ENCODE peak calls at places on chromosomes 3 and 15, in four cellular contexts. One of them, this sample, is unnamed.

GRCh38 chr3:101479022-101479421 is 34.0 kb downstream of the SENP7 start:
- DNase-seq in transverse colon: no peak
- DNase-seq in prostate gland: no peak
- DNase-seq in thyroid gland: no peak
- DNase-seq in this sample: no peak

GRCh38 chr15:100042558-100042957 is 299.2 kb downstream of the ADAMTS17 start:
- DNase-seq in transverse colon: no peak
- DNase-seq in prostate gland: no peak
- DNase-seq in thyroid gland: no peak
- DNase-seq in this sample: no peak

GRCh38 chr15:38883987-38884386 is 319.4 kb upstream of the RASGRP1 start:
- DNase-seq in transverse colon: no peak
- DNase-seq in prostate gland: no peak
- DNase-seq in thyroid gland: no peak
- DNase-seq in this sample: no peak

GRCh38 chr15:100614336-100614735 is 11.9 kb downstream of the ASB7 start:
- DNase-seq in transverse colon: peak
- DNase-seq in prostate gland: peak
- DNase-seq in thyroid gland: no peak
- DNase-seq in this sample: no peak

GRCh38 chr3:157786618-157787017 is 283.4 kb upstream of the VEPH1 start:
- DNase-seq in transverse colon: no peak
- DNase-seq in prostate gland: no peak
- DNase-seq in thyroid gland: no peak
- DNase-seq in this sample: no peak

GRCh38 chr3:132180337-132180791 is 136.8 kb upstream of the ACP3 start:
- DNase-seq in transverse colon: no peak
- DNase-seq in prostate gland: peak
- DNase-seq in thyroid gland: no peak
- DNase-seq in this sample: no peak

GRCh38 chr3:44104668-44105321 is 136.9 kb upstream of the TOPAZ1 start:
- DNase-seq in transverse colon: no peak
- DNase-seq in prostate gland: no peak
- DNase-seq in thyroid gland: peak
- DNase-seq in this sample: no peak

GRCh38 chr3:170033489-170033888 is 4.3 kb upstream of the GPR160 start:
- DNase-seq in transverse colon: peak
- DNase-seq in prostate gland: no peak
- DNase-seq in thyroid gland: no peak
- DNase-seq in this sample: no peak

GRCh38 chr3:114449271-114450007 is 155.6 kb downstream of the TIGIT start:
- DNase-seq in transverse colon: no peak
- DNase-seq in prostate gland: peak
- DNase-seq in thyroid gland: no peak
- DNase-seq in this sample: no peak

GRCh38 chr15:47415539-47415971 is 301.8 kb upstream of the SEMA6D start:
- DNase-seq in transverse colon: no peak
- DNase-seq in prostate gland: no peak
- DNase-seq in thyroid gland: no peak
- DNase-seq in this sample: no peak

GRCh38 chr3:111307676-111308075 is 234.3 kb upstream of the CD96 start:
- DNase-seq in transverse colon: no peak
- DNase-seq in prostate gland: no peak
- DNase-seq in thyroid gland: no peak
- DNase-seq in this sample: no peak

GRCh38 chr3:184355261-184356012 is 6.0 kb downstream of the CLCN2 start:
- DNase-seq in transverse colon: no peak
- DNase-seq in prostate gland: no peak
- DNase-seq in thyroid gland: no peak
- DNase-seq in this sample: peak

GRCh38 chr3:172367205-172368105 is 80.8 kb downstream of the GHSR start:
- DNase-seq in transverse colon: no peak
- DNase-seq in prostate gland: no peak
- DNase-seq in thyroid gland: no peak
- DNase-seq in this sample: no peak

GRCh38 chr3:125107384-125107783 is 51.6 kb upstream of the HEG1 start:
- DNase-seq in transverse colon: no peak
- DNase-seq in prostate gland: no peak
- DNase-seq in thyroid gland: peak
- DNase-seq in this sample: no peak

GRCh38 chr3:52890735-52891134 is 6.6 kb downstream of the STIMATE start:
- DNase-seq in transverse colon: no peak
- DNase-seq in prostate gland: no peak
- DNase-seq in thyroid gland: no peak
- DNase-seq in this sample: no peak

GRCh38 chr3:138569090-138569489 is 25.0 kb downstream of the CEP70 start:
- DNase-seq in transverse colon: no peak
- DNase-seq in prostate gland: no peak
- DNase-seq in thyroid gland: no peak
- DNase-seq in this sample: no peak

GRCh38 chr3:65193531-65193930 is 505.7 kb upstream of the ADAMTS9 start:
- DNase-seq in transverse colon: no peak
- DNase-seq in prostate gland: no peak
- DNase-seq in thyroid gland: no peak
- DNase-seq in this sample: no peak

GRCh38 chr3:157782236-157782635 is 279.0 kb upstream of the VEPH1 start:
- DNase-seq in transverse colon: no peak
- DNase-seq in prostate gland: no peak
- DNase-seq in thyroid gland: no peak
- DNase-seq in this sample: no peak

GRCh38 chr3:44036850-44037249 is 204.8 kb upstream of the TOPAZ1 start:
- DNase-seq in transverse colon: no peak
- DNase-seq in prostate gland: no peak
- DNase-seq in thyroid gland: peak
- DNase-seq in this sample: no peak

GRCh38 chr3:179624471-179624870 is 19.9 kb downstream of the NDUFB5 start:
- DNase-seq in transverse colon: no peak
- DNase-seq in prostate gland: no peak
- DNase-seq in thyroid gland: no peak
- DNase-seq in this sample: no peak

GRCh38 chr3:18066899-18067582 is 324.6 kb upstream of the TBC1D5 start:
- DNase-seq in transverse colon: no peak
- DNase-seq in prostate gland: no peak
- DNase-seq in thyroid gland: no peak
- DNase-seq in this sample: no peak

GRCh38 chr3:139318431-139318816 is 25.4 kb upstream of the MRPS22 start:
- DNase-seq in transverse colon: no peak
- DNase-seq in prostate gland: no peak
- DNase-seq in thyroid gland: peak
- DNase-seq in this sample: no peak

GRCh38 chr15:68653031-68653635 is 74.3 kb downstream of the CORO2B start:
- DNase-seq in transverse colon: no peak
- DNase-seq in prostate gland: no peak
- DNase-seq in thyroid gland: no peak
- DNase-seq in this sample: peak

GRCh38 chr3:197104738-197105137 is 75.1 kb upstream of the MELTF start:
- DNase-seq in transverse colon: no peak
- DNase-seq in prostate gland: no peak
- DNase-seq in thyroid gland: no peak
- DNase-seq in this sample: no peak

GRCh38 chr15:86329311-86330013 is 249.8 kb downstream of the AGBL1 start:
- DNase-seq in transverse colon: no peak
- DNase-seq in prostate gland: no peak
- DNase-seq in thyroid gland: no peak
- DNase-seq in this sample: no peak

GRCh38 chr3:11410564-11410963 is 138.4 kb downstream of the ATG7 start:
- DNase-seq in transverse colon: no peak
- DNase-seq in prostate gland: no peak
- DNase-seq in thyroid gland: no peak
- DNase-seq in this sample: no peak
- H3K4me3 ChIP-seq in transverse colon: no peak
- H3K4me3 ChIP-seq in prostate gland: no peak
- H3K4me3 ChIP-seq in thyroid gland: no peak
- H3K4me3 ChIP-seq in this sample: no peak

GRCh38 chr15:85047271-85047948 is 65.8 kb downstream of the PDE8A start:
- DNase-seq in transverse colon: peak
- DNase-seq in prostate gland: no peak
- DNase-seq in thyroid gland: peak
- DNase-seq in this sample: no peak
- TF ChIP-seq POLR2A in transverse colon: no peak
- TF ChIP-seq POLR2A in prostate gland: no peak
- TF ChIP-seq POLR2A in thyroid gland: no peak
- TF ChIP-seq POLR2A in this sample: no peak

DNA sequence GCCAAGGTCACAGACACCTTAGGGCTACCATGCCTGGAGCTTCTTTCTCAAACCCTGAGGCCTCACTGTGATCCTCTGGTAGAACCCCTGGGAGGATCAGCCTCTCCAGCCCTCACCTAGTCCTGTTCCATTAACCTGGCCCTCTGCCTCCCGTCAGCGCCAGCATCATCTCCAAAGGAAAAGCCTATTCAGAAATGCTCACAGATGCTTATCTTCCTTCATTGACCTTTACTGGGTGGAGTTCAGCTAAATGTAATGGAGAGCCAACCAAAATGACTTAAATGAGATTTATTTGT is 1.8 kb upstream of the SLCO2A1 start:
- DNase-seq in transverse colon: no peak
- DNase-seq in prostate gland: no peak
- DNase-seq in thyroid gland: no peak
- DNase-seq in this sample: no peak
- TF ChIP-seq CTCF in transverse colon: no peak
- TF ChIP-seq CTCF in prostate gland: no peak
- TF ChIP-seq CTCF in thyroid gland: no peak
- TF ChIP-seq CTCF in this sample: no peak

GRCh38 chr15:33068007-33068441 is 126.5 kb downstream of the FMN1 start:
- DNase-seq in transverse colon: peak
- DNase-seq in prostate gland: peak
- DNase-seq in thyroid gland: peak
- DNase-seq in this sample: peak
- H3K4me3 ChIP-seq in transverse colon: peak
- H3K4me3 ChIP-seq in prostate gland: peak
- H3K4me3 ChIP-seq in thyroid gland: peak
- H3K4me3 ChIP-seq in this sample: peak

DNA sequence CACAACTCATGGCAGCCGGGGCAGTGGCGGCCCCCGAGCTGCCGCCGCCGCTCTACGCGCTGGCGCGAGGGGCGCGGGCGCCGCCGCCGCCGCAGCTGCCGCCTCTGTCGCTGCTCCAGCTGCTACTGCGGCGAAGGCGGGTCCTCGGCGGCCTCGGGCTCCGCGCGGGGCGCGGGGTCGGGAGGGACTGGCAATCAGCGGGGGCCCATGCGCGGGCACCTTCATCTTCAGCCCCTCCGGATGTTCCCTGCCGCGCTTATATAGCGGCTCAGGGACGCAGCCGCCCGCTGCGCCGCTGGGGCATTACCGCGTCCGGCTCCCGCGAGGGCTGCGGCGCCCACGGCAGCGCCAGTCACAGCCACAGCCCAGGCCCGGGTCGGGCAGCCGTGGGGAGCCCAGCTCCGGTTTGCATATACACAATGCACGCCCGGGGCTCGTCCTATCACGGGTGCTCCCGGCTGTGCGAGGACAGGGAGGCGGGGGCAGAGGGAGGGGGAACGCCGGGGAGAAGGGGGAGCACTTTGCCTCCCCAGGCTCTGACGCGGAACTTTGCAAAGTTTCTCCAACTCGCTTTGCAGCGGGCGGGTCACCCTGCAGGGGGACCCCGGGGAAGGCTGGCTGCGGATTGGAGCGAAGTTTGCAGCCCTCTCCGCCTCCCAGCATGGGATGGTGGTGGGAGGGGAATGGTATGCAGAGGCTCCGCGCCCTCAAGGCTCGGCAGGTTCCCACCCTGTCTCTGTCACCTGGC is at the start of gene VGLL3:
- DNase-seq in transverse colon: peak
- DNase-seq in prostate gland: peak
- DNase-seq in thyroid gland: peak
- DNase-seq in this sample: peak
- TF ChIP-seq POLR2A in transverse colon: peak
- TF ChIP-seq POLR2A in prostate gland: peak
- TF ChIP-seq POLR2A in thyroid gland: no peak
- TF ChIP-seq POLR2A in this sample: no peak

GRCh38 chr3:160575589-160575988 is 10.2 kb upstream of the KPNA4 start:
- DNase-seq in transverse colon: no peak
- DNase-seq in prostate gland: no peak
- DNase-seq in thyroid gland: no peak
- DNase-seq in this sample: no peak

GRCh38 chr3:160577093-160577492 is 11.7 kb upstream of the KPNA4 start:
- DNase-seq in transverse colon: no peak
- DNase-seq in prostate gland: no peak
- DNase-seq in thyroid gland: no peak
- DNase-seq in this sample: no peak

GRCh38 chr3:160576621-160577020 is 11.2 kb upstream of the KPNA4 start:
- DNase-seq in transverse colon: no peak
- DNase-seq in prostate gland: no peak
- DNase-seq in thyroid gland: no peak
- DNase-seq in this sample: no peak

GRCh38 chr3:160574636-160575035 is 9.3 kb upstream of the KPNA4 start:
- DNase-seq in transverse colon: no peak
- DNase-seq in prostate gland: no peak
- DNase-seq in thyroid gland: no peak
- DNase-seq in this sample: no peak

GRCh38 chr3:160577551-160578195 is 12.3 kb upstream of the KPNA4 start:
- DNase-seq in transverse colon: no peak
- DNase-seq in prostate gland: no peak
- DNase-seq in thyroid gland: no peak
- DNase-seq in this sample: no peak
- TF ChIP-seq CTCF in transverse colon: no peak
- TF ChIP-seq CTCF in prostate gland: no peak
- TF ChIP-seq CTCF in thyroid gland: peak
- TF ChIP-seq CTCF in this sample: no peak

This sample was measured in lower leg skin.